ENCODE peak calls at places on chromosome 2, in ten cellular contexts. Y is gastrocnemius medialis; X is GM03348; V is fibroblast of lung; O is esophagus squamous epithelium; U is iris pigment epithelial cell; I is HepG2; S is breast epithelium; R is HuH-7.5; Q is activated CD4-positive, alpha-beta T cell treated with anti-CD3 and anti-CD28 coated beads, Interleukin-2, amount 50 U/mL, for 24 hours. K is an unnamed sample.

GRCh38 chr2:98233941-98234340 is 112.3 kb upstream of the CNGA3 start:
- DNase-seq in Y (no peak), X (no peak), V (no peak), O (no peak), U (no peak), I (no peak), S (no peak), R (no peak), Q (no peak), K (no peak)

GRCh38 chr2:12502759-12503158 is 214.0 kb upstream of the TRIB2 start:
- DNase-seq in Y (no peak), X (peak; percentile 10), V (peak; percentile 77), O (no peak), U (no peak), I (no peak), S (no peak), R (no peak), Q (peak; percentile 61), K (no peak)

GRCh38 chr2:104863585-104864279 is 9.8 kb downstream of the POU3F3 start:
- DNase-seq in Y (no peak), X (no peak), V (peak; percentile 45), O (no peak), U (no peak), I (no peak), S (no peak), R (no peak), Q (no peak), K (no peak)

GRCh38 chr2:4732560-4732959 is 959.6 kb upstream of the SOX11 start:
- DNase-seq in Y (no peak), X (no peak), V (no peak), O (no peak), U (no peak), I (no peak), S (no peak), R (no peak), Q (no peak), K (no peak)

GRCh38 chr2:151760139-151760650 is 25.9 kb upstream of the NEB start:
- DNase-seq in Y (peak; percentile 98), X (no peak), V (peak; percentile 65), O (no peak), U (peak; percentile 37), I (peak; percentile 79), S (no peak), R (no peak), Q (no peak), K (no peak)

GRCh38 chr2:138470941-138471340 is 30.6 kb upstream of the SPOPL start:
- DNase-seq in Y (no peak), X (no peak), V (no peak), O (no peak), U (no peak), I (no peak), S (no peak), R (no peak), Q (no peak), K (no peak)

GRCh38 chr2:208373460-208374089 is 33.0 kb upstream of the PTH2R start:
- DNase-seq in Y (no peak), X (peak; percentile 70), V (peak; percentile 42), O (no peak), U (peak; percentile 51), I (peak; percentile 43), S (no peak), R (peak; percentile 47), Q (no peak), K (no peak)

GRCh38 chr2:10965241-10965843 is 53.6 kb downstream of the KCNF1 start:
- DNase-seq in Y (no peak), X (no peak), V (no peak), O (no peak), U (no peak), I (no peak), S (no peak), R (no peak), Q (no peak), K (no peak)

GRCh38 chr2:101145406-101145805 is 5.8 kb downstream of the TBC1D8 start:
- DNase-seq in Y (no peak), X (no peak), V (peak; percentile 7), O (no peak), U (peak; percentile 8), I (no peak), S (no peak), R (no peak), Q (no peak), K (no peak)

GRCh38 chr2:222878284-222878876 is 17.5 kb downstream of the ACSL3 start:
- DNase-seq in Y (no peak), X (no peak), V (no peak), O (no peak), U (no peak), I (peak; percentile 47), S (no peak), R (no peak), Q (no peak), K (no peak)

GRCh38 chr2:181462032-181462431 is 4.8 kb downstream of the ITGA4 start:
- DNase-seq in Y (no peak), X (no peak), V (no peak), O (no peak), U (peak; percentile 45), I (no peak), S (no peak), R (no peak), Q (no peak), K (no peak)

GRCh38 chr2:15410884-15411283 is 150.2 kb downstream of the NBAS start:
- DNase-seq in Y (no peak), X (no peak), V (no peak), O (no peak), U (no peak), I (no peak), S (no peak), R (no peak), Q (no peak), K (no peak)

GRCh38 chr2:195925120-195925519 is 143.5 kb downstream of the DNAH7 start:
- DNase-seq in Y (no peak), X (no peak), V (no peak), O (no peak), U (no peak), I (no peak), S (no peak), R (no peak), Q (no peak), K (no peak)

GRCh38 chr2:150424361-150424760 is 63.1 kb downstream of the RND3 start:
- DNase-seq in Y (no peak), X (no peak), V (peak; percentile 10), O (no peak), U (no peak), I (no peak), S (no peak), R (no peak), Q (no peak), K (no peak)

GRCh38 chr2:120910956-120911951 is 175.6 kb downstream of the GLI2 start:
- DNase-seq in Y (no peak), X (peak; percentile 81), V (peak; percentile 56), O (no peak), U (no peak), I (no peak), S (no peak), R (no peak), Q (no peak), K (no peak)

GRCh38 chr2:210663574-210663973 is 107.2 kb downstream of the CPS1 start:
- DNase-seq in Y (no peak), X (peak; percentile 47), V (peak; percentile 20), O (no peak), U (peak; percentile 57), I (peak; percentile 18), S (no peak), R (no peak), Q (no peak), K (no peak)

GRCh38 chr2:12617366-12617765 is 99.4 kb upstream of the TRIB2 start:
- DNase-seq in Y (no peak), X (no peak), V (no peak), O (no peak), U (no peak), I (no peak), S (no peak), R (no peak), Q (no peak), K (no peak)

GRCh38 chr2:241908686-241909420 is 39.3 kb downstream of the RTP5 start:
- DNase-seq in Y (no peak), X (no peak), V (no peak), O (no peak), U (no peak), I (no peak), S (peak; percentile 24), R (no peak), Q (no peak), K (no peak)

GRCh38 chr2:181886192-181886591 is 5.3 kb upstream of the ITPRID2 start:
- DNase-seq in Y (no peak), X (no peak), V (peak; percentile 65), O (no peak), U (peak; percentile 37), I (no peak), S (no peak), R (no peak), Q (no peak), K (no peak)

K was measured in GOT3.